ENCODE peak calls at places on chromosomes 11 and 22, in six cellular contexts. U is SK-N-SH, K is ovary, X is A549, E is colonic mucosa, H is suprapubic skin. Y is an unnamed sample.

GRCh38 chr11:78332174-78332866 is 85.3 kb downstream of the GAB2 start:
- DNase-seq in U (no peak), K (no peak), X (no peak), E (no peak), H (no peak), Y (no peak)

GRCh38 chr11:113293936-113294335 is 20.4 kb upstream of the TTC12 start:
- DNase-seq in U (no peak), K (no peak), X (no peak), E (no peak), H (no peak), Y (no peak)

GRCh38 chr22:22591348-22592299 is 32.6 kb upstream of the PRAME start:
- DNase-seq in U (no peak), K (no peak), X (peak; percentile 4), E (no peak), H (no peak), Y (no peak)

GRCh38 chr22:26462971-26463661 is 20.5 kb downstream of the HPS4 start:
- DNase-seq in U (no peak), K (no peak), X (no peak), E (no peak), H (no peak), Y (peak; percentile 66)

GRCh38 chr11:105991888-105992287 is 30.2 kb downstream of the MSANTD4 start:
- DNase-seq in U (no peak), K (no peak), X (no peak), E (no peak), H (no peak), Y (no peak)

GRCh38 chr11:15576759-15577158 is 462.0 kb downstream of the INSC start:
- DNase-seq in U (no peak), K (no peak), X (no peak), E (no peak), H (no peak), Y (no peak)

GRCh38 chr11:78202733-78203167 is 14.0 kb downstream of the USP35 start:
- DNase-seq in U (no peak), K (no peak), X (no peak), E (no peak), H (no peak), Y (no peak)

GRCh38 chr11:72969894-72970335 is 155.7 kb downstream of the ATG16L2 start:
- DNase-seq in U (no peak), K (no peak), X (no peak), E (no peak), H (no peak), Y (no peak)

GRCh38 chr11:130774703-130775102 is 141.6 kb downstream of the SNX19 start:
- DNase-seq in U (no peak), K (no peak), X (no peak), E (peak; percentile 41), H (no peak), Y (no peak)

GRCh38 chr11:63687845-63688244 is 6.5 kb downstream of the RTN3 start:
- DNase-seq in U (no peak), K (no peak), X (no peak), E (no peak), H (no peak), Y (no peak)

GRCh38 chr11:104343578-104343977 is 179.6 kb upstream of the PDGFD start:
- DNase-seq in U (no peak), K (no peak), X (peak; percentile 17), E (no peak), H (no peak), Y (peak; percentile 27)

GRCh38 chr22:43635101-43635500 is 177.0 kb downstream of the EFCAB6 start:
- DNase-seq in U (no peak), K (no peak), X (no peak), E (no peak), H (no peak), Y (no peak)

GRCh38 chr11:129489254-129489653 is 113.6 kb downstream of the BARX2 start:
- DNase-seq in U (no peak), K (no peak), X (no peak), E (no peak), H (no peak), Y (no peak)

GRCh38 chr22:49577168-49578060 is 250.3 kb downstream of the BRD1 start:
- DNase-seq in U (peak; percentile 13), K (peak; percentile 11), X (no peak), E (no peak), H (peak; percentile 40), Y (no peak)

GRCh38 chr11:71060358-71060757 is 192.0 kb downstream of the SHANK2 start:
- DNase-seq in U (no peak), K (no peak), X (no peak), E (no peak), H (no peak), Y (no peak)

GRCh38 chr11:82547163-82547560 is 186.5 kb downstream of the FAM181B start:
- DNase-seq in U (no peak), K (no peak), X (no peak), E (no peak), H (no peak), Y (peak; percentile 2)

GRCh38 chr11:98564881-98565280 is 455.9 kb upstream of the CNTN5 start:
- DNase-seq in U (no peak), K (no peak), X (no peak), E (no peak), H (no peak), Y (no peak)

GRCh38 chr11:60240661-60241060 is 2.3 kb downstream of the MS4A4E start:
- DNase-seq in U (no peak), K (no peak), X (no peak), E (no peak), H (no peak), Y (no peak)

GRCh38 chr22:22704156-22704946 is 59.9 kb downstream of the GGTLC2 start:
- DNase-seq in U (no peak), K (no peak), X (no peak), E (no peak), H (no peak), Y (no peak)

GRCh38 chr22:49927483-49928184 is 9.2 kb downstream of the CRELD2 start:
- DNase-seq in U (no peak), K (no peak), X (no peak), E (no peak), H (no peak), Y (no peak)

GRCh38 chr11:36195496-36196346 is 93.5 kb downstream of the COMMD9 start:
- DNase-seq in U (peak; percentile 73), K (no peak), X (no peak), E (no peak), H (no peak), Y (no peak)

GRCh38 chr11:88552377-88553029 is 215.0 kb upstream of the CTSC start:
- DNase-seq in U (peak; percentile 23), K (no peak), X (peak; percentile 68), E (peak; percentile 44), H (no peak), Y (peak; percentile 73)

GRCh38 chr22:37501610-37502341 is 15.6 kb upstream of the MFNG start:
- DNase-seq in U (no peak), K (peak; percentile 84), X (peak; percentile 95), E (peak; percentile 95), H (no peak), Y (no peak)

GRCh38 chr11:69669486-69669885 is 5.7 kb downstream of the LTO1 start:
- DNase-seq in U (peak; percentile 11), K (no peak), X (no peak), E (no peak), H (no peak), Y (no peak)

GRCh38 chr22:50314455-50315288 is 7.2 kb upstream of the PLXNB2 start:
- DNase-seq in U (peak; percentile 22), K (no peak), X (no peak), E (peak; percentile 86), H (peak; percentile 74), Y (no peak)

GRCh38 chr22:21803859-21804258 is 63.6 kb downstream of the MAPK1 start:
- DNase-seq in U (no peak), K (no peak), X (no peak), E (no peak), H (no peak), Y (no peak)

GRCh38 chr11:77244277-77245014 is 57.0 kb downstream of the GDPD4 start:
- DNase-seq in U (no peak), K (no peak), X (peak; percentile 24), E (no peak), H (no peak), Y (no peak)

GRCh38 chr11:3382613-3383275 is 3.8 kb upstream of the ZNF195 start:
- DNase-seq in U (no peak), K (no peak), X (no peak), E (peak; percentile 60), H (no peak), Y (no peak)

DNA sequence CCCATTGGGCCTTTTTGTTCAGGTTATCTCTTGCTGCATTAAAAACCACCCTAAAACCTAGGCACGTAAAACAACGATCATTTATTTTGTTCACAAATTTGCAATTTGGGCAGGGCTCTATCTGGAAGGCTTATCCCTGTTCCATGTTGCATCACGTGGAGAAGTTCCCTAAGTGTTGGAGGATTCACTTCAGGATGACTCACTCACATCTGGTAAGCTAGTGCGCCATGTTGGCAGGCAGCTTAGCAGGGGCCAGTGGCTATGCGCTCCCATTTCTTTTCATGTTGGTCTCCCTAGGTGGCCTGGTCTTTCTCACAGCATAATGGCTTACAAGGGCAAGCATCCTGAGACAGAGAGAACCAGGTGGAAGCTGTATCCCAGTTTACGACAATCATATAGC is 226.8 kb downstream of the BLID start:
- DNase-seq in U (no peak), K (no peak), X (no peak), E (no peak), H (no peak), Y (no peak)
- H3K4me1 ChIP-seq in U (peaks cover 6% of the 10 kb centered on the region), K (peaks cover 14% of the 10 kb centered on the region), X (no peaks in the 10 kb centered on the region), E (no peaks in the 10 kb centered on the region), H (peaks cover 11% of the 10 kb centered on the region), Y (peaks cover 20% of the 10 kb centered on the region)

GRCh38 chr22:33438273-33438672 is 380.1 kb upstream of the SYN3 start:
- DNase-seq in U (no peak), K (no peak), X (peak; percentile 85), E (no peak), H (no peak), Y (no peak)
- H3K27ac ChIP-seq in U (no peak overlapping the region), K (no peak overlapping the region), X (peak overlapping the region; percentile 83), E (no peak overlapping the region), H (no peak overlapping the region), Y (no peak overlapping the region)

GRCh38 chr11:62595124-62595523 is 3.8 kb upstream of the TUT1 start:
- DNase-seq in U (no peak), K (no peak), X (no peak), E (no peak), H (no peak), Y (no peak)
- H3K4me1 ChIP-seq in U (peaks cover 26% of the 10 kb centered on the region), K (peaks cover 8% of the 10 kb centered on the region), X (peaks cover 37% of the 10 kb centered on the region), E (peaks cover 18% of the 10 kb centered on the region), H (peaks cover 55% of the 10 kb centered on the region), Y (peaks cover 15% of the 10 kb centered on the region)

GRCh38 chr22:48489551-48490512 is 1337.8 kb downstream of the BRD1 start:
- DNase-seq in U (peak; percentile 48), K (peak; percentile 62), X (no peak), E (no peak), H (peak; percentile 49), Y (peak; percentile 64)
- H3K27ac ChIP-seq in U (no peak overlapping the region), K (peak overlapping the region; percentile 38), X (peak overlapping the region; percentile 100), E (no peak overlapping the region), H (peak overlapping the region; percentile 70), Y (no peak overlapping the region)